ENCODE peak calls at places on chromosome X, in five cellular contexts. One of them, this sample, is unnamed.

GRCh38 chrX:20571611-20572010 is 304.9 kb upstream of the RPS6KA3 start:
- DNase-seq in tibial artery: no peak
- DNase-seq in HFF-Myc: no peak
- DNase-seq in bronchial epithelial cell: no peak
- DNase-seq in AG10803: no peak
- DNase-seq in this sample: no peak

GRCh38 chrX:136778914-136779313 is 1.8 kb downstream of the ARHGEF6 start:
- DNase-seq in tibial artery: no peak
- DNase-seq in HFF-Myc: no peak
- DNase-seq in bronchial epithelial cell: no peak
- DNase-seq in AG10803: no peak
- DNase-seq in this sample: no peak

GRCh38 chrX:110407910-110408545 is 49.4 kb downstream of the RTL9 start:
- DNase-seq in tibial artery: no peak
- DNase-seq in HFF-Myc: no peak
- DNase-seq in bronchial epithelial cell: peak
- DNase-seq in AG10803: peak
- DNase-seq in this sample: peak

GRCh38 chrX:2412131-2412530 is 88.6 kb downstream of the DHRSX start:
- DNase-seq in tibial artery: no peak
- DNase-seq in HFF-Myc: no peak
- DNase-seq in bronchial epithelial cell: no peak
- DNase-seq in AG10803: no peak
- DNase-seq in this sample: no peak

GRCh38 chrX:51461053-51462050 is 35.0 kb downstream of the NUDT11 start:
- DNase-seq in tibial artery: no peak
- DNase-seq in HFF-Myc: no peak
- DNase-seq in bronchial epithelial cell: peak
- DNase-seq in AG10803: peak
- DNase-seq in this sample: peak

GRCh38 chrX:112967341-112967740 is 126.7 kb upstream of the AMOT start:
- DNase-seq in tibial artery: no peak
- DNase-seq in HFF-Myc: no peak
- DNase-seq in bronchial epithelial cell: peak
- DNase-seq in AG10803: peak
- DNase-seq in this sample: no peak

GRCh38 chrX:152810403-152810802 is 20.2 kb downstream of the CETN2 start:
- DNase-seq in tibial artery: no peak
- DNase-seq in HFF-Myc: no peak
- DNase-seq in bronchial epithelial cell: no peak
- DNase-seq in AG10803: no peak
- DNase-seq in this sample: peak

GRCh38 chrX:10165580-10166247 is 8.9 kb downstream of the CLCN4 start:
- DNase-seq in tibial artery: no peak
- DNase-seq in HFF-Myc: no peak
- DNase-seq in bronchial epithelial cell: no peak
- DNase-seq in AG10803: no peak
- DNase-seq in this sample: no peak

GRCh38 chrX:102517331-102517730 is 792 bp upstream of the TMSB15A start:
- DNase-seq in tibial artery: no peak
- DNase-seq in HFF-Myc: no peak
- DNase-seq in bronchial epithelial cell: peak
- DNase-seq in AG10803: peak
- DNase-seq in this sample: no peak

GRCh38 chrX:35115205-35115604 is 172.6 kb downstream of the FAM47B start:
- DNase-seq in tibial artery: no peak
- DNase-seq in HFF-Myc: no peak
- DNase-seq in bronchial epithelial cell: peak
- DNase-seq in AG10803: peak
- DNase-seq in this sample: no peak

GRCh38 chrX:40056420-40056819 is 41.3 kb downstream of the BCOR start:
- DNase-seq in tibial artery: no peak
- DNase-seq in HFF-Myc: no peak
- DNase-seq in bronchial epithelial cell: no peak
- DNase-seq in AG10803: no peak
- DNase-seq in this sample: no peak

GRCh38 chrX:50596056-50596455 is 125.4 kb upstream of the DGKK start:
- DNase-seq in tibial artery: no peak
- DNase-seq in HFF-Myc: no peak
- DNase-seq in bronchial epithelial cell: no peak
- DNase-seq in AG10803: no peak
- DNase-seq in this sample: no peak

GRCh38 chrX:135985123-135985973 is at the start of gene SLC9A6:
- DNase-seq in tibial artery: peak
- DNase-seq in HFF-Myc: no peak
- DNase-seq in bronchial epithelial cell: peak
- DNase-seq in AG10803: peak
- DNase-seq in this sample: peak

GRCh38 chrX:150365051-150365952 is 2.2 kb downstream of the MAMLD1 start:
- DNase-seq in tibial artery: peak
- DNase-seq in HFF-Myc: no peak
- DNase-seq in bronchial epithelial cell: no peak
- DNase-seq in AG10803: peak
- DNase-seq in this sample: peak

GRCh38 chrX:39848243-39848642 is 249.5 kb downstream of the BCOR start:
- DNase-seq in tibial artery: no peak
- DNase-seq in HFF-Myc: no peak
- DNase-seq in bronchial epithelial cell: no peak
- DNase-seq in AG10803: peak
- DNase-seq in this sample: no peak

GRCh38 chrX:154420402-154420756 is 8.1 kb upstream of the ATP6AP1 start:
- DNase-seq in tibial artery: no peak
- DNase-seq in HFF-Myc: no peak
- DNase-seq in bronchial epithelial cell: no peak
- DNase-seq in AG10803: no peak
- DNase-seq in this sample: no peak

GRCh38 chrX:103236296-103236695 is 18.7 kb downstream of the TCEAL8 start:
- DNase-seq in tibial artery: no peak
- DNase-seq in HFF-Myc: no peak
- DNase-seq in bronchial epithelial cell: no peak
- DNase-seq in AG10803: no peak
- DNase-seq in this sample: no peak

GRCh38 chrX:23732704-23733103 is 10.4 kb downstream of the ACOT9 start:
- DNase-seq in tibial artery: no peak
- DNase-seq in HFF-Myc: no peak
- DNase-seq in bronchial epithelial cell: no peak
- DNase-seq in AG10803: no peak
- DNase-seq in this sample: no peak

GRCh38 chrX:120468071-120468470 is 1.0 kb downstream of the LAMP2 start:
- DNase-seq in tibial artery: no peak
- DNase-seq in HFF-Myc: no peak
- DNase-seq in bronchial epithelial cell: no peak
- DNase-seq in AG10803: no peak
- DNase-seq in this sample: no peak

GRCh38 chrX:3963980-3964379 is 250.5 kb upstream of the PRKX start:
- DNase-seq in tibial artery: no peak
- DNase-seq in HFF-Myc: no peak
- DNase-seq in bronchial epithelial cell: no peak
- DNase-seq in AG10803: no peak
- DNase-seq in this sample: no peak

GRCh38 chrX:19225906-19226305 is 103.6 kb upstream of the ADGRG2 start:
- DNase-seq in tibial artery: no peak
- DNase-seq in HFF-Myc: no peak
- DNase-seq in bronchial epithelial cell: peak
- DNase-seq in AG10803: no peak
- DNase-seq in this sample: no peak

GRCh38 chrX:100928660-100929613 is at the start of gene XKRX:
- DNase-seq in tibial artery: peak
- DNase-seq in HFF-Myc: no peak
- DNase-seq in bronchial epithelial cell: peak
- DNase-seq in AG10803: no peak
- DNase-seq in this sample: peak

GRCh38 chrX:137031517-137032377 is 2.0 kb downstream of the GPR101 start:
- DNase-seq in tibial artery: no peak
- DNase-seq in HFF-Myc: peak
- DNase-seq in bronchial epithelial cell: peak
- DNase-seq in AG10803: peak
- DNase-seq in this sample: peak

GRCh38 chrX:47158781-47159180 is 13.8 kb downstream of the RBM10 start:
- DNase-seq in tibial artery: no peak
- DNase-seq in HFF-Myc: no peak
- DNase-seq in bronchial epithelial cell: no peak
- DNase-seq in AG10803: no peak
- DNase-seq in this sample: no peak

GRCh38 chrX:57674861-57675260 is 5.2 kb downstream of the NLRP2B start:
- DNase-seq in tibial artery: no peak
- DNase-seq in HFF-Myc: no peak
- DNase-seq in bronchial epithelial cell: no peak
- DNase-seq in AG10803: no peak
- DNase-seq in this sample: no peak

GRCh38 chrX:79181401-79181800 is 36.9 kb downstream of the GPR174 start:
- DNase-seq in tibial artery: no peak
- DNase-seq in HFF-Myc: no peak
- DNase-seq in bronchial epithelial cell: no peak
- DNase-seq in AG10803: no peak
- DNase-seq in this sample: no peak

GRCh38 chrX:9374537-9374936 is 90.3 kb upstream of the TBL1X start:
- DNase-seq in tibial artery: no peak
- DNase-seq in HFF-Myc: no peak
- DNase-seq in bronchial epithelial cell: peak
- DNase-seq in AG10803: no peak
- DNase-seq in this sample: no peak

GRCh38 chrX:135981010-135981409 is 4.2 kb upstream of the SLC9A6 start:
- DNase-seq in tibial artery: no peak
- DNase-seq in HFF-Myc: no peak
- DNase-seq in bronchial epithelial cell: no peak
- DNase-seq in AG10803: no peak
- DNase-seq in this sample: no peak

GRCh38 chrX:74458738-74459137 is 37.4 kb downstream of the SLC16A2 start:
- DNase-seq in tibial artery: no peak
- DNase-seq in HFF-Myc: peak
- DNase-seq in bronchial epithelial cell: peak
- DNase-seq in AG10803: peak
- DNase-seq in this sample: no peak

GRCh38 chrX:9899640-9900075 is 67.5 kb upstream of the CLDN34 start:
- DNase-seq in tibial artery: no peak
- DNase-seq in HFF-Myc: no peak
- DNase-seq in bronchial epithelial cell: no peak
- DNase-seq in AG10803: peak
- DNase-seq in this sample: no peak

GRCh38 chrX:111896148-111896547 is 20.2 kb downstream of the TRPC5OS start:
- DNase-seq in tibial artery: no peak
- DNase-seq in HFF-Myc: no peak
- DNase-seq in bronchial epithelial cell: no peak
- DNase-seq in AG10803: no peak
- DNase-seq in this sample: no peak

GRCh38 chrX:152895724-152896420 is 2.0 kb upstream of the ZNF185 start:
- DNase-seq in tibial artery: no peak
- DNase-seq in HFF-Myc: no peak
- DNase-seq in bronchial epithelial cell: peak
- DNase-seq in AG10803: no peak
- DNase-seq in this sample: no peak

GRCh38 chrX:110051559-110051958 is 48.6 kb downstream of the TMEM164 start:
- DNase-seq in tibial artery: no peak
- DNase-seq in HFF-Myc: no peak
- DNase-seq in bronchial epithelial cell: no peak
- DNase-seq in AG10803: no peak
- DNase-seq in this sample: no peak

GRCh38 chrX:139930923-139931645 is 1.8 kb downstream of the ATP11C start:
- DNase-seq in tibial artery: no peak
- DNase-seq in HFF-Myc: no peak
- DNase-seq in bronchial epithelial cell: no peak
- DNase-seq in AG10803: no peak
- DNase-seq in this sample: peak

DNA sequence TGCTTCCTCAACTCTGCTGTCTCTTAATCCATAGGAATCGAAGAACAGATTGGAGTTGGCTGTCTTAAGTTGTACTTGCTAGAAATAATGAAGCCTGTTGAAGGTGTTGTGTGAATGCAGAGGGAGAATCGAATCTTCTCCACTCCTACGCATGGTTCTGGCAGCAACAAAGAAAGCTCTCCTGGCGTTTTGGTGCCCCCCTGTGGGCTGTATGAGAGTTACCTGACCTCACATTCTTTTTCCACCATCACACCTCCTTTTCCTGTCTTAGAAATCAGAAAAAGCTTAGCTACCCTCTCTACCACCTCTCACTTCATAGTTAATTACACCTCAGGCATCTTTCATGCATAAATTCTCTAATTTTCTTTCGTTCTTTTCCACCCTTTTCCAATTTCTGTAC is 16.3 kb downstream of the KLF8 start:
- DNase-seq in tibial artery: no peak
- DNase-seq in HFF-Myc: peak
- DNase-seq in bronchial epithelial cell: peak
- DNase-seq in AG10803: peak
- DNase-seq in this sample: peak
- TF ChIP-seq CTCF in tibial artery: peak
- TF ChIP-seq CTCF in HFF-Myc: peak
- TF ChIP-seq CTCF in bronchial epithelial cell: peak
- TF ChIP-seq CTCF in AG10803: peak
- TF ChIP-seq CTCF in this sample: peak

GRCh38 chrX:134148293-134148692 is 88.7 kb upstream of the CCDC160 start:
- DNase-seq in tibial artery: no peak
- DNase-seq in HFF-Myc: no peak
- DNase-seq in bronchial epithelial cell: no peak
- DNase-seq in AG10803: no peak
- DNase-seq in this sample: peak

GRCh38 chrX:134146493-134146892 is 90.5 kb upstream of the CCDC160 start:
- DNase-seq in tibial artery: no peak
- DNase-seq in HFF-Myc: no peak
- DNase-seq in bronchial epithelial cell: no peak
- DNase-seq in AG10803: no peak
- DNase-seq in this sample: no peak

GRCh38 chrX:134139090-134139489 is 97.9 kb upstream of the CCDC160 start:
- DNase-seq in tibial artery: no peak
- DNase-seq in HFF-Myc: no peak
- DNase-seq in bronchial epithelial cell: no peak
- DNase-seq in AG10803: no peak
- DNase-seq in this sample: no peak

DNA sequence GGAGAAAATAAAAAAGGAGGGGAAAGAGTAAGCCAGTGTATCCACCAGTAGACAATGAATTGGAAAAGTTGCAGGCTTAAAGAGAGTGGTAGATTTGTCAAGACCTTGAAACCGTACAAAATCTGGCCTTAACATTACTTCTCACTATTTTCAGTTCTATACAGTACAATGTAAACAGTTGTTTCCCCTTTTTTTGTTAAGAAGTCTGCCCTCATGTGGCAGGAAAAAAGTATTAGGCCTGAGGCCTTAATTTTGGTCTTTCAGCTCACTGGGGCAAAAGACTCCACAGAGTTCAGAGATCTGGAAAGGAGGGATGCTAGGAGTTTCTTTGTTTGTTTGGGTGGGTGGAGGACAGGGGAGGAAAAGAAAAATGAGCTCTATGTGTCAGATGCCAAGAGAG is 92.8 kb upstream of the CCDC160 start:
- DNase-seq in tibial artery: no peak
- DNase-seq in HFF-Myc: no peak
- DNase-seq in bronchial epithelial cell: peak
- DNase-seq in AG10803: no peak
- DNase-seq in this sample: no peak
- TF ChIP-seq CTCF in tibial artery: no peak
- TF ChIP-seq CTCF in HFF-Myc: peak
- TF ChIP-seq CTCF in bronchial epithelial cell: peak
- TF ChIP-seq CTCF in AG10803: peak
- TF ChIP-seq CTCF in this sample: no peak

GRCh38 chrX:56233682-56234081 is 1.5 kb downstream of the KLF8 start:
- DNase-seq in tibial artery: peak
- DNase-seq in HFF-Myc: no peak
- DNase-seq in bronchial epithelial cell: peak
- DNase-seq in AG10803: peak
- DNase-seq in this sample: peak
- TF ChIP-seq CTCF in tibial artery: no peak
- TF ChIP-seq CTCF in HFF-Myc: no peak
- TF ChIP-seq CTCF in bronchial epithelial cell: no peak
- TF ChIP-seq CTCF in AG10803: no peak
- TF ChIP-seq CTCF in this sample: no peak

GRCh38 chrX:21949689-21950088 is 9.2 kb downstream of the SMS start:
- DNase-seq in tibial artery: no peak
- DNase-seq in HFF-Myc: no peak
- DNase-seq in bronchial epithelial cell: no peak
- DNase-seq in AG10803: no peak
- DNase-seq in this sample: no peak
- TF ChIP-seq CTCF in tibial artery: no peak
- TF ChIP-seq CTCF in HFF-Myc: no peak
- TF ChIP-seq CTCF in bronchial epithelial cell: no peak
- TF ChIP-seq CTCF in AG10803: no peak
- TF ChIP-seq CTCF in this sample: no peak

This sample was measured in glutamatergic neuron.